ENCODE peak calls at places on chromosomes 7 and 10, in seven cellular contexts. D is A549; H is AG08395; Z is NCI-H1105; I is M059J; U is cardiac muscle cell; X is CD4-positive, alpha-beta memory T cell. T is an unnamed sample.

GRCh38 chr10:52447931-52448353 is 133.9 kb downstream of the DKK1 start:
- DNase-seq in D (no peak), Z (no peak), X (no peak), I (peak), U (no peak), H (no peak), T (no peak)

GRCh38 chr7:152076324-152076821 is 50.9 kb downstream of the GALNT11 start:
- DNase-seq in D (peak), I (peak), X (no peak), Z (no peak), U (peak), H (no peak), T (no peak)

GRCh38 chr10:94042001-94042813 is 48.5 kb downstream of the PLCE1 start:
- DNase-seq in H (peak), I (peak), X (no peak), D (peak), U (peak), Z (no peak), T (no peak)

GRCh38 chr7:120273476-120273975 is 551 bp downstream of the KCND2 start:
- DNase-seq in I (no peak), H (no peak), X (no peak), Z (peak), D (no peak), U (peak), T (no peak)

GRCh38 chr7:20831451-20831850 is 44.8 kb upstream of the SP8 start:
- DNase-seq in X (no peak), I (no peak), D (no peak), Z (no peak), U (no peak), H (no peak), T (no peak)

GRCh38 chr7:106365252-106366005 is 80.6 kb upstream of the NAMPT start:
- DNase-seq in U (peak), Z (no peak), I (no peak), X (no peak), D (no peak), H (no peak), T (no peak)

GRCh38 chr7:46131916-46132795 is 211.1 kb upstream of the IGFBP3 start:
- DNase-seq in H (peak), X (no peak), I (peak), D (no peak), Z (no peak), U (peak), T (no peak)

GRCh38 chr7:97844036-97844435 is 28.2 kb downstream of the ASNS start:
- DNase-seq in I (peak), X (no peak), H (no peak), Z (no peak), U (no peak), D (peak), T (no peak)

GRCh38 chr7:8133955-8134733 is 127.8 kb downstream of the ICA1 start:
- DNase-seq in U (no peak), X (peak), I (peak), Z (no peak), D (no peak), H (no peak), T (peak)

GRCh38 chr7:87119581-87119980 is 32.7 kb upstream of the DMTF1 start:
- DNase-seq in D (no peak), U (no peak), X (no peak), H (no peak), Z (no peak), I (no peak), T (no peak)

GRCh38 chr10:78177431-78178185 is 143.9 kb downstream of the RPS24 start:
- DNase-seq in Z (no peak), X (no peak), D (no peak), H (no peak), I (no peak), U (no peak), T (no peak)

GRCh38 chr10:132443998-132444876 is 47.2 kb downstream of the PWWP2B start:
- DNase-seq in U (peak), I (no peak), H (no peak), D (no peak), Z (no peak), X (peak), T (no peak)

GRCh38 chr7:39644170-39644569 is 20.8 kb downstream of the RALA start:
- DNase-seq in Z (no peak), D (no peak), U (peak), H (peak), I (peak), X (no peak), T (no peak)

GRCh38 chr7:90710466-90710850 is 114.3 kb downstream of the CDK14 start:
- DNase-seq in Z (no peak), U (no peak), D (no peak), H (no peak), I (no peak), X (no peak), T (no peak)

GRCh38 chr10:25028711-25029110 is 12.3 kb downstream of the THNSL1 start:
- DNase-seq in H (peak), U (no peak), I (no peak), Z (no peak), X (no peak), D (no peak), T (no peak)

GRCh38 chr7:84176716-84177115 is 17.9 kb downstream of the SEMA3A start:
- DNase-seq in U (peak), D (no peak), I (peak), Z (no peak), H (no peak), X (no peak), T (no peak)

GRCh38 chr7:50359995-50360925 is 55.7 kb downstream of the IKZF1 start:
- DNase-seq in Z (no peak), D (no peak), H (no peak), X (peak), U (peak), I (peak), T (peak)

GRCh38 chr7:139703468-139704307 is 74.1 kb downstream of the HIPK2 start:
- DNase-seq in Z (no peak), I (no peak), X (no peak), H (no peak), D (no peak), U (no peak), T (no peak)

GRCh38 chr10:96236090-96236478 is 35.3 kb downstream of the BLNK start:
- DNase-seq in Z (no peak), I (no peak), H (no peak), X (no peak), U (no peak), D (no peak), T (no peak)

GRCh38 chr10:88793747-88794299 is 8.7 kb upstream of the LIPM start:
- DNase-seq in Z (no peak), U (peak), I (peak), H (peak), X (peak), D (no peak), T (no peak)

GRCh38 chr10:76939862-76940495 is 697.6 kb downstream of the KCNMA1 start:
- DNase-seq in Z (peak), U (no peak), I (no peak), D (no peak), X (no peak), H (no peak), T (no peak)

GRCh38 chr7:157158400-157158799 is 19.7 kb downstream of the UBE3C start:
- DNase-seq in Z (peak), X (no peak), U (no peak), D (no peak), I (no peak), H (no peak), T (no peak)

GRCh38 chr10:80855348-80855971 is 317.8 kb downstream of the SH2D4B start:
- DNase-seq in D (no peak), X (no peak), I (no peak), U (no peak), Z (no peak), H (no peak), T (no peak)

GRCh38 chr7:44124822-44125202 is 1.5 kb upstream of the POLD2 start:
- DNase-seq in U (no peak), D (no peak), Z (no peak), X (no peak), H (no peak), I (no peak), T (no peak)

GRCh38 chr7:75966209-75966961 is 28.0 kb downstream of the TMEM120A start:
- DNase-seq in I (no peak), Z (peak), X (no peak), U (peak), D (no peak), H (peak), T (no peak)

GRCh38 chr10:128463991-128464755 is 337.9 kb upstream of the MKI67 start:
- DNase-seq in X (no peak), I (peak), D (no peak), Z (no peak), H (no peak), U (peak), T (peak)

GRCh38 chr10:11931038-11931437 is 107.9 kb downstream of the PROSER2 start:
- DNase-seq in X (no peak), Z (no peak), H (no peak), I (no peak), U (no peak), D (no peak), T (no peak)

GRCh38 chr10:59578741-59579140 is 130.9 kb downstream of the SLC16A9 start:
- DNase-seq in Z (no peak), X (no peak), D (no peak), H (no peak), U (no peak), I (no peak), T (no peak)

GRCh38 chr7:257647-257992 is 32.4 kb upstream of the FOXL3 start:
- DNase-seq in D (no peak), Z (no peak), I (no peak), X (no peak), H (no peak), U (no peak), T (no peak)

GRCh38 chr7:7553386-7553785 is 13.3 kb upstream of the MIOS start:
- DNase-seq in D (no peak), I (peak), Z (no peak), X (no peak), U (no peak), H (no peak), T (no peak)